ENCODE peak calls at places on chromosomes 6 and 20, in seven cellular contexts. One of them, this sample, is unnamed.

GRCh38 chr20:47354710-47355488 is 1.6 kb downstream of the ZMYND8 start:
- DNase-seq in Peyer's patch: no peak
- DNase-seq in K562: peak
- DNase-seq in lung: no peak
- DNase-seq in fibroblast of lung: no peak
- DNase-seq in progenitor cell of endocrine pancreas: no peak
- DNase-seq in WERI-Rb-1: no peak
- DNase-seq in this sample: no peak

GRCh38 chr6:45327956-45328522 is at the start of gene RUNX2:
- DNase-seq in fibroblast of lung: peak
- DNase-seq in lung: no peak
- DNase-seq in K562: no peak
- DNase-seq in WERI-Rb-1: no peak
- DNase-seq in Peyer's patch: no peak
- DNase-seq in progenitor cell of endocrine pancreas: no peak
- DNase-seq in this sample: no peak

GRCh38 chr6:35425284-35425683 is 26.9 kb upstream of the FANCE start:
- DNase-seq in WERI-Rb-1: no peak
- DNase-seq in Peyer's patch: no peak
- DNase-seq in fibroblast of lung: peak
- DNase-seq in lung: no peak
- DNase-seq in progenitor cell of endocrine pancreas: no peak
- DNase-seq in K562: no peak
- DNase-seq in this sample: no peak

GRCh38 chr20:4065405-4065841 is 50.1 kb upstream of the RNF24 start:
- DNase-seq in progenitor cell of endocrine pancreas: no peak
- DNase-seq in lung: no peak
- DNase-seq in K562: no peak
- DNase-seq in Peyer's patch: no peak
- DNase-seq in WERI-Rb-1: no peak
- DNase-seq in fibroblast of lung: peak
- DNase-seq in this sample: no peak

GRCh38 chr6:44373051-44373450 is 14.5 kb upstream of the CDC5L start:
- DNase-seq in progenitor cell of endocrine pancreas: no peak
- DNase-seq in Peyer's patch: no peak
- DNase-seq in K562: no peak
- DNase-seq in WERI-Rb-1: no peak
- DNase-seq in fibroblast of lung: no peak
- DNase-seq in lung: no peak
- DNase-seq in this sample: no peak

GRCh38 chr6:15026832-15027231 is 219.0 kb upstream of the JARID2 start:
- DNase-seq in lung: peak
- DNase-seq in progenitor cell of endocrine pancreas: no peak
- DNase-seq in Peyer's patch: no peak
- DNase-seq in K562: no peak
- DNase-seq in WERI-Rb-1: no peak
- DNase-seq in fibroblast of lung: peak
- DNase-seq in this sample: no peak

GRCh38 chr6:167840160-167840525 is 13.4 kb downstream of the AFDN start:
- DNase-seq in progenitor cell of endocrine pancreas: no peak
- DNase-seq in lung: no peak
- DNase-seq in fibroblast of lung: no peak
- DNase-seq in WERI-Rb-1: no peak
- DNase-seq in Peyer's patch: peak
- DNase-seq in K562: peak
- DNase-seq in this sample: no peak

GRCh38 chr6:34657307-34657978 is 39.1 kb downstream of the ILRUN start:
- DNase-seq in WERI-Rb-1: no peak
- DNase-seq in progenitor cell of endocrine pancreas: no peak
- DNase-seq in fibroblast of lung: peak
- DNase-seq in Peyer's patch: peak
- DNase-seq in lung: peak
- DNase-seq in K562: peak
- DNase-seq in this sample: no peak

GRCh38 chr20:38962898-38963484 is 847 bp downstream of the DHX35 start:
- DNase-seq in WERI-Rb-1: no peak
- DNase-seq in fibroblast of lung: no peak
- DNase-seq in lung: no peak
- DNase-seq in K562: no peak
- DNase-seq in Peyer's patch: no peak
- DNase-seq in progenitor cell of endocrine pancreas: no peak
- DNase-seq in this sample: no peak

GRCh38 chr6:14964901-14965300 is 281.0 kb upstream of the JARID2 start:
- DNase-seq in fibroblast of lung: no peak
- DNase-seq in progenitor cell of endocrine pancreas: no peak
- DNase-seq in Peyer's patch: no peak
- DNase-seq in WERI-Rb-1: no peak
- DNase-seq in lung: no peak
- DNase-seq in K562: no peak
- DNase-seq in this sample: no peak

GRCh38 chr6:158031191-158031444 is 49.5 kb downstream of the SYNJ2 start:
- DNase-seq in progenitor cell of endocrine pancreas: no peak
- DNase-seq in WERI-Rb-1: no peak
- DNase-seq in K562: no peak
- DNase-seq in lung: no peak
- DNase-seq in Peyer's patch: no peak
- DNase-seq in fibroblast of lung: no peak
- DNase-seq in this sample: no peak

GRCh38 chr6:158028876-158029275 is 47.2 kb downstream of the SYNJ2 start:
- DNase-seq in fibroblast of lung: no peak
- DNase-seq in WERI-Rb-1: no peak
- DNase-seq in lung: no peak
- DNase-seq in K562: no peak
- DNase-seq in Peyer's patch: no peak
- DNase-seq in progenitor cell of endocrine pancreas: no peak
- DNase-seq in this sample: no peak

GRCh38 chr6:158028421-158028820 is 46.8 kb downstream of the SYNJ2 start:
- DNase-seq in fibroblast of lung: no peak
- DNase-seq in lung: no peak
- DNase-seq in Peyer's patch: no peak
- DNase-seq in progenitor cell of endocrine pancreas: no peak
- DNase-seq in WERI-Rb-1: no peak
- DNase-seq in K562: no peak
- DNase-seq in this sample: no peak

GRCh38 chr6:158031445-158032353 is 50.0 kb downstream of the SYNJ2 start:
- DNase-seq in K562: peak
- DNase-seq in fibroblast of lung: peak
- DNase-seq in WERI-Rb-1: peak
- DNase-seq in progenitor cell of endocrine pancreas: no peak
- DNase-seq in lung: peak
- DNase-seq in Peyer's patch: peak
- DNase-seq in this sample: peak

DNA sequence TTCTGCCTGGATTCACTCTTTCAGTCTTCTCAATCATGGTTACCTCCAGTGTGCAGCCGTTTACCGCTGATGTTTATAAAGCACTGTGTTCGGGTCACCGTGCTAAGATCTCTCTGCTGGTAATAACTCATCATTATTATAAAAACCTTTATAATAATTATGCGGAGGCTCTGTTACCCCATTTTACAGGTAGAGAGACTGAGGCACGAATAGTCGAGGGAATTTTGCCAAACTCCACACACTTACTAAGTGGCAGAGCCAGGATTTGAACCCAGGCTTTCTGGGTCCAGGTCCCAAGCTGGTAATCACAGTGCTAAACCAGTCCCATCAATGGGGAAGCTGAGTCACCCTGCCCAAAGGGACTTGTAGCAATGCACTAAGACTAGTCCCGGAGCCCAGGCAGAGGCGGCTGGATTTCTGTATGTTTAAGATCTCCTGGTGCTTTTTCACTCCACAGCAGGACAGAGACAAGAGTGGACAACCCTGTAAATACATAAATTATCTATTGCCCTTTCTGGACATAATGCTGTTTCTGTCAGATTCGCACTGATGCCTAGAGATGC is 48.1 kb downstream of the SYNJ2 start:
- DNase-seq in K562: no peak
- DNase-seq in lung: no peak
- DNase-seq in progenitor cell of endocrine pancreas: no peak
- DNase-seq in Peyer's patch: no peak
- DNase-seq in WERI-Rb-1: no peak
- DNase-seq in fibroblast of lung: no peak
- DNase-seq in this sample: peak
- TF ChIP-seq CTCF in K562: no peak
- TF ChIP-seq CTCF in lung: no peak
- TF ChIP-seq CTCF in progenitor cell of endocrine pancreas: no peak
- TF ChIP-seq CTCF in Peyer's patch: no peak
- TF ChIP-seq CTCF in WERI-Rb-1: no peak
- TF ChIP-seq CTCF in fibroblast of lung: no peak
- TF ChIP-seq CTCF in this sample: no peak

GRCh38 chr20:24780648-24781047 is 168.4 kb upstream of the CST7 start:
- DNase-seq in WERI-Rb-1: peak
- DNase-seq in fibroblast of lung: no peak
- DNase-seq in K562: no peak
- DNase-seq in lung: no peak
- DNase-seq in Peyer's patch: peak
- DNase-seq in progenitor cell of endocrine pancreas: no peak
- DNase-seq in this sample: peak

GRCh38 chr20:24779886-24780285 is 169.2 kb upstream of the CST7 start:
- DNase-seq in Peyer's patch: peak
- DNase-seq in fibroblast of lung: no peak
- DNase-seq in progenitor cell of endocrine pancreas: no peak
- DNase-seq in WERI-Rb-1: no peak
- DNase-seq in lung: no peak
- DNase-seq in K562: no peak
- DNase-seq in this sample: peak

GRCh38 chr20:24782221-24782620 is 166.8 kb upstream of the CST7 start:
- DNase-seq in WERI-Rb-1: no peak
- DNase-seq in fibroblast of lung: no peak
- DNase-seq in progenitor cell of endocrine pancreas: no peak
- DNase-seq in lung: no peak
- DNase-seq in Peyer's patch: no peak
- DNase-seq in K562: no peak
- DNase-seq in this sample: peak

GRCh38 chr20:24782801-24783630 is 166.1 kb upstream of the CST7 start:
- DNase-seq in K562: peak
- DNase-seq in lung: no peak
- DNase-seq in WERI-Rb-1: peak
- DNase-seq in progenitor cell of endocrine pancreas: no peak
- DNase-seq in Peyer's patch: no peak
- DNase-seq in fibroblast of lung: no peak
- DNase-seq in this sample: peak

DNA sequence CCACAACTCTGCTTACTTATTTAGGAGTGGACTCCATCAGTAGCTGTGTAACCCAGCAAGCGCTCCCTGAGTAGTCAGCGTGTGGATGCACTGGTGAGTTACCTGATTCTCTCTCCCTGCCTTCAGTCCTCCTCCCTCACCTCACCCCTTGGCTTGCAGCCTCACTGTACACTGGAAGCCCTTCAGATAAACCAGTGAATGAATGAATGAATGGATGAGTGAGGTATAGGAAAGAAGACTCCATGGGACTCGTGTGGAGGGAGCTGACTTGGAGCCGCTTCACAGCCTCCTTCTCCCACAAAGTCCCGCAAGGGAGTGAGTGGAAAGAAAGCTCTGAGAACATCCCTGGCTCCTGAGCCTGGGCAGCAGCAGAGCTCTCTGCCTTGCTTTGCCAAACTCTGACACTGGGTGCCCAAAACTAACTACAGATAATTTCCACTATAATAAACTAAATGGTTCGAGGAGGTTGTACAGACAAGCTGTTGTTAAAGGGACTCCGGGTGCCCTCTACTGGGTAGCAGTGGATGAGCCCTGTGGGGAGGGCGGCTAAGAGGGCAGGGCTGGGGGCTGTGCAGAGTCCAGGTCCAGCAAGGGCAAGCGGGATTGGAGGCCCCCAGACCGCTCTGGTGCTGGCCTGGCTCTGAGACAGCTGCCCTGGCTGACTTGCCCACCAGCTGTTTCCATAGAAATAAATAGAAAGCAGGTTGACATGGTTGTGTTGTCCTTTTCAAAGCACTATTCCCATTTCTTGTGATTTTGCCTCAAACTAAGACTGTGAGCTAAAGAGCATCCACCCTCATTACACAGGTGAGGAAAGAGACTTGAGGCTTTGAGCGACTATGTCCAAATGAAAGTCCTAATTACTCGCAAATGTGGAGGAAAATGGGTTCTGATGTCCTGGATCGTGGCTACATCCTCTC is 167.7 kb upstream of the CST7 start:
- DNase-seq in progenitor cell of endocrine pancreas: no peak
- DNase-seq in Peyer's patch: peak
- DNase-seq in fibroblast of lung: peak
- DNase-seq in K562: peak
- DNase-seq in WERI-Rb-1: peak
- DNase-seq in lung: no peak
- DNase-seq in this sample: peak
- TF ChIP-seq CTCF in progenitor cell of endocrine pancreas: peak
- TF ChIP-seq CTCF in Peyer's patch: peak
- TF ChIP-seq CTCF in fibroblast of lung: peak
- TF ChIP-seq CTCF in K562: peak
- TF ChIP-seq CTCF in WERI-Rb-1: peak
- TF ChIP-seq CTCF in lung: no peak
- TF ChIP-seq CTCF in this sample: no peak

GRCh38 chr6:133526436-133526835 is 285.3 kb downstream of the EYA4 start:
- DNase-seq in fibroblast of lung: no peak
- DNase-seq in K562: no peak
- DNase-seq in lung: no peak
- DNase-seq in progenitor cell of endocrine pancreas: no peak
- DNase-seq in Peyer's patch: no peak
- DNase-seq in WERI-Rb-1: no peak
- DNase-seq in this sample: no peak
- TF ChIP-seq CTCF in fibroblast of lung: no peak
- TF ChIP-seq CTCF in K562: no peak
- TF ChIP-seq CTCF in lung: no peak
- TF ChIP-seq CTCF in progenitor cell of endocrine pancreas: no peak
- TF ChIP-seq CTCF in Peyer's patch: no peak
- TF ChIP-seq CTCF in WERI-Rb-1: no peak
- TF ChIP-seq CTCF in this sample: no peak

DNA sequence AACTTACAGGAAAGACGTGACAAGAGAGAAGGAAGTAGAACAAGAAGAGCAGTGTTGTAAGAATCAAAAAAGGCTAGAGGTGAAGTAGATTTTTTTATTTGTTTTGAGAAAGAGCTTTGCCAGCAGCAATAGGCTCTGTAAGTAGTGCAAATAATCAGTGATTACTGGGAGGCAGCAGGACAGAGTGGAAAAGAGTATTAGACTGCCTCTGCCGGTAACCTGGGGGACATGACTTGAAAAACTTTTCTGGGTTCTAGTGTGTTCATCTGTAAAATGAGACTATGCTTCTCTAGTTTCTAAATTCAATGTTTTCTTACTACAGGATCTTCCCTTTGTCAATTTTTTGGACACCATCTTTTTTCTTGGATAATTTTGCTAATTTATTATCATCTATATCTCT is 5.8 kb upstream of the IRAK1BP1 start:
- DNase-seq in progenitor cell of endocrine pancreas: no peak
- DNase-seq in WERI-Rb-1: no peak
- DNase-seq in K562: no peak
- DNase-seq in lung: no peak
- DNase-seq in Peyer's patch: no peak
- DNase-seq in fibroblast of lung: no peak
- DNase-seq in this sample: no peak
- TF ChIP-seq CTCF in progenitor cell of endocrine pancreas: peak
- TF ChIP-seq CTCF in WERI-Rb-1: peak
- TF ChIP-seq CTCF in K562: no peak
- TF ChIP-seq CTCF in lung: no peak
- TF ChIP-seq CTCF in Peyer's patch: no peak
- TF ChIP-seq CTCF in fibroblast of lung: no peak
- TF ChIP-seq CTCF in this sample: no peak

GRCh38 chr6:10256113-10256690 is 158.7 kb downstream of the TFAP2A start:
- DNase-seq in progenitor cell of endocrine pancreas: no peak
- DNase-seq in Peyer's patch: no peak
- DNase-seq in lung: no peak
- DNase-seq in K562: peak
- DNase-seq in fibroblast of lung: no peak
- DNase-seq in WERI-Rb-1: no peak
- DNase-seq in this sample: no peak
- TF ChIP-seq CTCF in progenitor cell of endocrine pancreas: peak
- TF ChIP-seq CTCF in Peyer's patch: peak
- TF ChIP-seq CTCF in lung: no peak
- TF ChIP-seq CTCF in K562: peak
- TF ChIP-seq CTCF in fibroblast of lung: peak
- TF ChIP-seq CTCF in WERI-Rb-1: peak
- TF ChIP-seq CTCF in this sample: peak

This sample was measured in CD14-positive monocyte.